ENCODE peak calls at places on chromosomes 4 and X, in nine cellular contexts. D is CD8-positive, alpha-beta T cell; A is activated CD8-positive, alpha-beta T cell treated with anti-CD3 and anti-CD28 coated beads, Interleukin-2, amount 10 ng/mL, durations not matched to agents 7 days and 5 days; L is left lung; T is SK-N-SH treated with all-trans-retinoic acid at 6 μM for 48 hours; K is stimulated activated naive CD8-positive, alpha-beta T cell treated with anti-CD3 and anti-CD28 coated beads, Interleukin-15, Interleukin-2, amounts not matched to agents 100 U/mL and 50 U/mL, for 24 hours; U is activated CD8-positive, alpha-beta memory T cell treated with anti-CD3 and anti-CD28 coated beads, Interleukin-2, amount 10 ng/mL, durations not matched to agents 7 days and 5 days; Q is Right ventricle myocardium superior; O is sciatic nerve. S is an unnamed sample.

GRCh38 chr4:1566838-1567518 is 117.1 kb downstream of the FAM53A start:
- ATAC-seq in D (no peak), A (peak), L (no peak), T (peak), K (no peak), U (peak), Q (no peak), O (no peak), S (no peak)

GRCh38 chr4:149795256-149795655 is 20.4 kb downstream of the IQCM start:
- ATAC-seq in D (no peak), A (no peak), L (no peak), T (peak), K (no peak), U (no peak), Q (peak), O (no peak), S (no peak)

GRCh38 chr4:141002323-141002805 is 130.9 kb downstream of the RNF150 start:
- ATAC-seq in D (no peak), A (no peak), L (peak), T (no peak), K (no peak), U (no peak), Q (peak), O (peak), S (no peak)

GRCh38 chr4:76958891-76959290 is 9.3 kb downstream of the SEPTIN11 start:
- ATAC-seq in D (no peak), A (no peak), L (no peak), T (no peak), K (no peak), U (no peak), Q (no peak), O (no peak), S (no peak)

GRCh38 chr4:127479031-127479622 is 153.6 kb upstream of the INTU start:
- ATAC-seq in D (no peak), A (no peak), L (peak), T (peak), K (no peak), U (no peak), Q (peak), O (no peak), S (no peak)

GRCh38 chr4:185987976-185988627 is 80.9 kb upstream of the TLR3 start:
- ATAC-seq in D (no peak), A (no peak), L (no peak), T (no peak), K (no peak), U (no peak), Q (no peak), O (no peak), S (no peak)

GRCh38 chr4:78939667-78940008 is 400 bp upstream of the PAQR3 start:
- ATAC-seq in D (peak), A (no peak), L (peak), T (peak), K (no peak), U (no peak), Q (peak), O (peak), S (no peak)

GRCh38 chr4:23260510-23260909 is 567.8 kb downstream of the GBA3 start:
- ATAC-seq in D (no peak), A (no peak), L (no peak), T (no peak), K (no peak), U (no peak), Q (no peak), O (no peak), S (no peak)

GRCh38 chr4:153577053-153577452 is 107.0 kb upstream of the TLR2 start:
- ATAC-seq in D (no peak), A (no peak), L (peak), T (no peak), K (no peak), U (no peak), Q (no peak), O (no peak), S (no peak)

GRCh38 chr4:76007089-76007559 is at the start of gene CXCL9:
- ATAC-seq in D (no peak), A (no peak), L (no peak), T (no peak), K (peak), U (no peak), Q (no peak), O (no peak), S (no peak)

GRCh38 chr4:7879127-7879526 is 60.5 kb downstream of the AFAP1 start:
- ATAC-seq in D (no peak), A (no peak), L (no peak), T (peak), K (no peak), U (no peak), Q (no peak), O (no peak), S (no peak)

GRCh38 chr4:26877946-26878345 is 17.3 kb downstream of the STIM2 start:
- ATAC-seq in D (peak), A (no peak), L (no peak), T (no peak), K (no peak), U (peak), Q (no peak), O (no peak), S (no peak)

GRCh38 chrX:79336869-79337815 is 30.0 kb downstream of the ITM2A start:
- ATAC-seq in D (no peak), A (peak), L (peak), T (no peak), K (no peak), U (no peak), Q (no peak), O (no peak), S (peak)

GRCh38 chr4:6119507-6120020 is 80.8 kb downstream of the JAKMIP1 start:
- ATAC-seq in D (no peak), A (peak), L (no peak), T (no peak), K (no peak), U (peak), Q (no peak), O (no peak), S (peak)

GRCh38 chrX:119410027-119410819 is 11.1 kb downstream of the SLC25A43 start:
- ATAC-seq in D (no peak), A (no peak), L (peak), T (peak), K (no peak), U (no peak), Q (no peak), O (peak), S (no peak)

GRCh38 chr4:137541181-137541580 is 8.9 kb upstream of the PCDH18 start:
- ATAC-seq in D (no peak), A (no peak), L (no peak), T (no peak), K (no peak), U (no peak), Q (no peak), O (peak), S (no peak)

GRCh38 chr4:88315460-88316017 is 31.2 kb upstream of the PPM1K start:
- ATAC-seq in D (no peak), A (no peak), L (no peak), T (no peak), K (no peak), U (no peak), Q (no peak), O (no peak), S (no peak)

GRCh38 chr4:163048447-163048846 is 118.2 kb downstream of the NAF1 start:
- ATAC-seq in D (no peak), A (no peak), L (peak), T (peak), K (no peak), U (no peak), Q (no peak), O (no peak), S (no peak)

GRCh38 chr4:66062044-66062443 is 391.8 kb upstream of the EPHA5 start:
- ATAC-seq in D (no peak), A (no peak), L (no peak), T (no peak), K (no peak), U (no peak), Q (no peak), O (no peak), S (no peak)

GRCh38 chrX:5683996-5684395 is 544.7 kb downstream of the NLGN4X start:
- ATAC-seq in D (no peak), A (no peak), L (no peak), T (no peak), K (no peak), U (no peak), Q (no peak), O (no peak), S (no peak)

GRCh38 chr4:79588679-79589078 is 180.7 kb upstream of the GK2 start:
- ATAC-seq in D (no peak), A (no peak), L (no peak), T (no peak), K (no peak), U (no peak), Q (no peak), O (no peak), S (no peak)

GRCh38 chr4:154491341-154491679 is 289 bp downstream of the DCHS2 start:
- ATAC-seq in D (no peak), A (peak), L (peak), T (peak), K (no peak), U (peak), Q (no peak), O (peak), S (no peak)

GRCh38 chr4:107845721-107846120 is 21.0 kb downstream of the SGMS2 start:
- ATAC-seq in D (no peak), A (no peak), L (peak), T (no peak), K (no peak), U (no peak), Q (no peak), O (no peak), S (no peak)

GRCh38 chr4:122612540-122612939 is 8.3 kb downstream of the IL21 start:
- ATAC-seq in D (no peak), A (no peak), L (no peak), T (peak), K (no peak), U (no peak), Q (no peak), O (no peak), S (no peak)

GRCh38 chr4:109155682-109156243 is 146.7 kb downstream of the COL25A1 start:
- ATAC-seq in D (no peak), A (no peak), L (peak), T (no peak), K (no peak), U (no peak), Q (no peak), O (no peak), S (no peak)

S was measured in activated T-helper 17 cell treated with anti-CD3 and anti-CD28 coated beads, Interleukin-2, amount 50 U/mL, for 72 hours.